ENCODE peak calls at places on chromosomes 3 and 15, in four cellular contexts. A, S, G and M are unnamed samples.

GRCh38 chr15:31104048-31104447 is 2.5 kb upstream of the TRPM1 start:
- DNase-seq in G (no peak), A (no peak), S (no peak), M (no peak)

GRCh38 chr15:81118361-81118760 is 15.7 kb upstream of the CFAP161 start:
- DNase-seq in A (no peak), S (no peak), G (no peak), M (peak; percentile 28)

GRCh38 chr3:149270180-149270579 is 48.6 kb upstream of the CP start:
- DNase-seq in S (no peak), A (peak; percentile 30), G (no peak), M (no peak)

GRCh38 chr3:40337136-40338108 is 27.9 kb downstream of the EIF1B start:
- DNase-seq in A (no peak), S (no peak), G (no peak), M (no peak)

GRCh38 chr15:37143351-37143750 is 43.0 kb upstream of the MEIS2 start:
- DNase-seq in A (no peak), S (no peak), G (no peak), M (no peak)

GRCh38 chr3:156151824-156152428 is 31.5 kb downstream of the KCNAB1 start:
- DNase-seq in A (peak; percentile 69), S (peak; percentile 74), G (peak; percentile 74), M (peak; percentile 86)

GRCh38 chr15:81038975-81039607 is 38.4 kb downstream of the TLNRD1 start:
- DNase-seq in A (no peak), G (no peak), S (peak; percentile 50), M (no peak)

GRCh38 chr15:78800806-78801205 is 10.5 kb downstream of the ADAMTS7 start:
- DNase-seq in G (no peak), A (no peak), S (no peak), M (no peak)

GRCh38 chr15:89820651-89821611 is 6.3 kb upstream of the ANPEP start:
- DNase-seq in S (no peak), A (peak; percentile 86), G (peak; percentile 73), M (no peak)

GRCh38 chr3:189563841-189564563 is 67.2 kb upstream of the TP63 start:
- DNase-seq in A (peak; percentile 78), G (peak; percentile 29), S (no peak), M (no peak)

GRCh38 chr15:70034596-70034995 is 63.1 kb downstream of the TLE3 start:
- DNase-seq in A (no peak), S (no peak), G (no peak), M (no peak)

GRCh38 chr15:101188517-101189340 is 63.1 kb downstream of the CHSY1 start:
- DNase-seq in G (no peak), A (peak; percentile 91), S (peak; percentile 58), M (peak; percentile 76)

GRCh38 chr15:84598993-84599392 is 1.8 kb upstream of the ZSCAN2 start:
- DNase-seq in G (peak; percentile 78), A (peak; percentile 66), S (peak; percentile 37), M (peak; percentile 63)

GRCh38 chr15:84599906-84600305 is 903 bp upstream of the ZSCAN2 start:
- DNase-seq in G (no peak), A (no peak), S (no peak), M (no peak)

GRCh38 chr15:84600331-84600686 is 500 bp upstream of the ZSCAN2 start:
- DNase-seq in G (peak; percentile 92), S (peak; percentile 88), A (peak; percentile 83), M (peak; percentile 89)

GRCh38 chr15:84601555-84601838 is 688 bp downstream of the ZSCAN2 start:
- DNase-seq in S (no peak), G (no peak), A (no peak), M (no peak)

GRCh38 chr15:84600687-84601554 is at the start of gene ZSCAN2:
- DNase-seq in G (peak; percentile 95), A (peak; percentile 91), S (peak; percentile 96), M (peak; percentile 98)
- TF ChIP-seq POLR2A in G (peak; percentile 36), A (no peak), S (no peak), M (no peak)

DNA sequence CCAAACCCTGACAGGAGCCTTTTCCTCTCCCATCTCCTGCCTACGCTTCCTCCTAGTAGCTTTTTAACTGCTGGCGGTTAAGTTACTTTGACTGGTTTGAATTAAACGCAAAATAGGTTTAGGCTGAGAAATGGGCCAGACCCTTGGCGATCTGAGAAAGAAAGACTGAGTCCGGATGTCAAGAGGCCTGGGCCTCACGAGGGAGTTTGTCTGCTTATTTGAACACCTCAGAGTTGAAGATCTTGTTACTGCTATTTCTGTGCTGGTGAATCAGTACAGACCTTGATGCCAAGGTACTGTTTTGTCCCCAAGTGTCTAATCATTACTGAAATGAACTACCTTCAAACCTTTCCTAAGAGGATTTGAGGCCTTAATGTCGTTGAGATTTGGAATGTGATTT is 769 bp upstream of the FMN1 start:
- DNase-seq in S (no peak), G (no peak), A (no peak), M (no peak)
- H3K27ac ChIP-seq in S (peak overlapping the region; percentile 68), G (peak overlapping the region; percentile 26), A (no peak overlapping the region), M (peak overlapping the region; percentile 75)

GRCh38 chr3:15356186-15356585 is 23.8 kb upstream of the SH3BP5 start:
- DNase-seq in A (peak; percentile 31), G (no peak), S (no peak), M (no peak)

GRCh38 chr3:15367059-15367458 is 34.7 kb upstream of the SH3BP5 start:
- DNase-seq in G (no peak), A (peak; percentile 46), S (no peak), M (no peak)

GRCh38 chr3:15360786-15361493 is 28.6 kb upstream of the SH3BP5 start:
- DNase-seq in S (no peak), G (no peak), A (peak; percentile 77), M (no peak)

GRCh38 chr3:15359677-15360397 is 27.5 kb upstream of the SH3BP5 start:
- DNase-seq in S (no peak), A (no peak), G (no peak), M (no peak)

DNA sequence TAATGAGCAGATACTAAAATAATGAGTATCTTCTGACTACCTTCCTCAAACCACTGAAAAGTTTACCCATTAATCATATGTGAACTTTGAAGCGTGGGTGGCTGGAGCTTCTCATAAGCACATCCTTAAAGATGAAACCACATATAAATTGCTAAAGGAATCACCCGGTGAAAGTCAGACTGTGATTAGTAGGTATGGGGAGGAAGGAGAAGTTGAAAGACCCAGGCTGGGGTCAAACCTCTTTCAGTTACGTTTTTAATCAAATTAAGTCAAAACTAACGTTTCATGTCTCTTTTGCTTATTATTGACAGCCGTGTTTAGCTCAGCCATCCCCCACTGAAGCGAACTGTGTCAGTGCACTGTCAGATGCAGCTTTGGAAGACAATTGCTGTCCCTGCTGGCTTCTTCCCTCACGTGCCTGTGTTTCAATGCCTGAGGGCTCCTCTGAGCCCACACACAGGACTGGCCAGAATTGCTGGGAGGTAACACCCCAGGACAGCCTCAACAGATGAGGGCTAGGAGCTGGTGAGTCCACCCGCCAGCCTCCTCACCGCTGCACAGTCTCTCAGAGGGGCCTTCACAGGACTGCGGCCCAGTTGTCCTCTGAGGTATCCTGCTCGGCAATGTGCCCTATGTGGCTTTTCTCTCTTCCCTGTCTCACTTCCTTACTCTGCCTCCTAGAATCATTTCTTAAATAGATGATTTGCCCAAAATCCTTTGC is 29.3 kb upstream of the SH3BP5 start:
- DNase-seq in G (no peak), A (peak; percentile 52), S (no peak), M (no peak)
- TF ChIP-seq POLR2A in G (no peak), A (no peak), S (no peak), M (no peak)

GRCh38 chr15:68227806-68228142 is 1.8 kb downstream of the CLN6 start:
- DNase-seq in G (no peak), S (no peak), A (no peak), M (no peak)
- H3K27ac ChIP-seq in G (no peak overlapping the region), S (no peak overlapping the region), A (no peak overlapping the region), M (no peak overlapping the region)

GRCh38 chr3:196108075-196108743 is 26.3 kb upstream of the TFRC start:
- DNase-seq in G (no peak), S (peak; percentile 41), A (no peak), M (no peak)
- TF ChIP-seq POLR2A in G (no peak), S (no peak), A (no peak), M (no peak)

GRCh38 chr3:13077431-13078157 is 4.4 kb upstream of the IQSEC1 start:
- DNase-seq in G (no peak), A (no peak), S (peak; percentile 45), M (peak; percentile 67)

GRCh38 chr3:13073976-13074375 is 747 bp upstream of the IQSEC1 start:
- DNase-seq in A (no peak), G (no peak), S (no peak), M (no peak)

GRCh38 chr3:13073042-13073906 is at the start of gene IQSEC1:
- DNase-seq in G (no peak), A (peak; percentile 7), S (peak; percentile 57), M (peak; percentile 78)

GRCh38 chr3:13076255-13076654 is 3.0 kb upstream of the IQSEC1 start:
- DNase-seq in S (no peak), A (no peak), G (no peak), M (no peak)

DNA sequence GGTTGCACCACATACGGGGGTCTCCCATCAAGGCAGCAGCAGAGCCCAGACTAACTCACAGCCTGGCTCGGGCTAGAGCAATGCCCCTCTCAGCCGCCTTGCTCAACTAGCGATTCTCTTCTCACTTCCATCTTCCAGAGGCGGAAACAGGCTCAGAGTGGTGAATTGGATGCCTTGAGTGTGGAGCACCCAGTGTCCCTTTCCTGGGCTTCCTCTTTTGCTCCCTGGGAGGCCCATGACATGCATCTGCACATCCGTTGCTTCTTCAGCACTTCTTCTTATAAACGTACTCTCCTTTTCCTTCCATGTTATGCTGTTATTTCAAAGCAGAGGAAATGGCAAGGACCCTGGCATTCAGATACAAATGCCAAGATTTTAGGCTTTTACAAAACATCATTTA is 2.1 kb upstream of the IQSEC1 start:
- DNase-seq in G (no peak), A (no peak), S (no peak), M (no peak)
- H3K27ac ChIP-seq in G (no peak overlapping the region), A (no peak overlapping the region), S (no peak overlapping the region), M (no peak overlapping the region)

GRCh38 chr15:84725001-84725491 is 9.1 kb upstream of the SEC11A start:
- DNase-seq in S (no peak), A (peak; percentile 15), G (no peak), M (peak; percentile 19)
- TF ChIP-seq POLR2A in S (no peak), A (no peak), G (no peak), M (no peak)